ENCODE peak calls at places on chromosomes 16 and 17, in five cellular contexts. X is NCI-H1105 treated with DMSO at 0.1 percent for 48 hours, T is DMS79, E is DMS153, Z is nucleus accumbens. G is an unnamed sample.

GRCh38 chr16:4661661-4662060 is 31.7 kb upstream of the NUDT16L1 start:
- DNase-seq in X (no peak), T (peak), E (peak), Z (peak), G (peak)

GRCh38 chr17:65131946-65132345 is 5.2 kb upstream of the RGS9 start:
- DNase-seq in X (no peak), T (no peak), E (no peak), Z (no peak), G (peak)

GRCh38 chr16:48156790-48157209 is 1.0 kb upstream of the ABCC12 start:
- DNase-seq in X (peak), T (peak), E (no peak), Z (peak), G (peak)

GRCh38 chr17:80477647-80478478 is 1.5 kb upstream of the NPTX1 start:
- DNase-seq in X (no peak), T (no peak), E (peak), Z (peak), G (peak)

GRCh38 chr16:87416826-87417471 is 24.8 kb downstream of the MAP1LC3B start:
- DNase-seq in X (no peak), T (no peak), E (no peak), Z (peak), G (peak)

GRCh38 chr17:31499771-31500554 is 108.5 kb downstream of the RAB11FIP4 start:
- DNase-seq in X (no peak), T (peak), E (no peak), Z (peak), G (peak)

GRCh38 chr16:87322360-87322759 is 5.2 kb upstream of the C16orf95 start:
- DNase-seq in X (no peak), T (no peak), E (no peak), Z (no peak), G (no peak)

GRCh38 chr16:69796285-69797118 is 34.4 kb downstream of the WWP2 start:
- DNase-seq in X (peak), T (no peak), E (peak), Z (peak), G (peak)

GRCh38 chr16:68086336-68086821 is 1.2 kb downstream of the NFATC3 start:
- DNase-seq in X (peak), T (no peak), E (no peak), Z (no peak), G (peak)

GRCh38 chr16:87570938-87571867 is 31.1 kb upstream of the JPH3 start:
- DNase-seq in X (no peak), T (no peak), E (peak), Z (no peak), G (peak)

GRCh38 chr16:86931410-86931941 is 353.1 kb downstream of the FOXL1 start:
- DNase-seq in X (peak), T (no peak), E (no peak), Z (no peak), G (peak)

GRCh38 chr17:63191610-63192009 is 225.6 kb downstream of the TANC2 start:
- DNase-seq in X (no peak), T (no peak), E (no peak), Z (no peak), G (no peak)

GRCh38 chr17:83176956-83177583 is 97.7 kb downstream of the METRNL start:
- DNase-seq in X (no peak), T (no peak), E (no peak), Z (no peak), G (no peak)

GRCh38 chr17:57939797-57940196 is 15.4 kb downstream of the CUEDC1 start:
- DNase-seq in X (peak), T (peak), E (peak), Z (peak), G (no peak)

GRCh38 chr16:24164402-24164801 is 91.7 kb upstream of the CACNG3 start:
- DNase-seq in X (no peak), T (no peak), E (no peak), Z (no peak), G (no peak)

GRCh38 chr16:26765087-26765486 is 301.6 kb upstream of the C16orf82 start:
- DNase-seq in X (peak), T (no peak), E (no peak), Z (no peak), G (no peak)

GRCh38 chr16:68445458-68445857 is 2.9 kb downstream of the SMPD3 start:
- DNase-seq in X (peak), T (no peak), E (peak), Z (peak), G (no peak)

GRCh38 chr16:72203401-72203800 is 31.4 kb upstream of the PMFBP1 start:
- DNase-seq in X (no peak), T (no peak), E (no peak), Z (peak), G (peak)

GRCh38 chr17:73686961-73687360 is 42.7 kb upstream of the SDK2 start:
- DNase-seq in X (no peak), T (no peak), E (no peak), Z (no peak), G (no peak)

GRCh38 chr16:3444032-3444388 is 530 bp downstream of the NAA60 start:
- DNase-seq in X (no peak), T (no peak), E (no peak), Z (peak), G (peak)

GRCh38 chr17:67360880-67361279 is 5.5 kb downstream of the PSMD12 start:
- DNase-seq in X (no peak), T (no peak), E (no peak), Z (no peak), G (no peak)

GRCh38 chr16:81885976-81886586 is 107.0 kb downstream of the PLCG2 start:
- DNase-seq in X (no peak), T (no peak), E (no peak), Z (no peak), G (peak)

GRCh38 chr16:89322381-89323119 is 105.0 kb downstream of the ZNF778 start:
- DNase-seq in X (no peak), T (peak), E (peak), Z (no peak), G (peak)

G was measured in fibroblast of lung.